ENCODE peak calls at places on chromosomes 4 and X, in five cellular contexts. P, K, C, F and E are unnamed samples.

GRCh38 chr4:98996056-98996941 is 778 bp downstream of the METAP1 start:
- DNase-seq in P (no peak), C (peak; percentile 52), K (peak; percentile 40), F (peak; percentile 33), E (peak; percentile 45)

GRCh38 chr4:177508662-177509061 is 66.4 kb upstream of the AGA start:
- DNase-seq in C (no peak), P (no peak), K (no peak), F (no peak), E (no peak)

GRCh38 chrX:129544780-129545179 is 4.7 kb downstream of the OCRL start:
- DNase-seq in F (no peak), K (no peak), P (no peak), C (no peak), E (no peak)

GRCh38 chr4:6644792-6645530 is 4.5 kb downstream of the MRFAP1 start:
- DNase-seq in P (no peak), C (no peak), F (no peak), K (no peak), E (no peak)

GRCh38 chrX:2696698-2697215 is 5.7 kb downstream of the CD99 start:
- DNase-seq in K (peak; percentile 92), P (no peak), C (peak; percentile 94), F (peak; percentile 77), E (peak; percentile 83)

GRCh38 chr4:56211202-56211601 is 176.1 kb downstream of the AASDH start:
- DNase-seq in P (no peak), K (no peak), C (no peak), F (no peak), E (no peak)

GRCh38 chr4:153781717-153782416 is 7.0 kb downstream of the SFRP2 start:
- DNase-seq in F (no peak), P (no peak), K (no peak), C (no peak), E (no peak)

GRCh38 chr4:152258804-152259708 is 276.8 kb downstream of the FBXW7 start:
- DNase-seq in F (no peak), C (peak; percentile 49), K (peak; percentile 54), P (no peak), E (no peak)

GRCh38 chrX:109374276-109374960 is 107.5 kb downstream of the GUCY2F start:
- DNase-seq in K (no peak), F (no peak), P (no peak), C (peak; percentile 2), E (no peak)

GRCh38 chr4:184793735-184794355 is 31.9 kb downstream of the ACSL1 start:
- DNase-seq in F (no peak), P (no peak), K (no peak), C (no peak), E (no peak)

GRCh38 chr4:177640864-177641263 is 198.6 kb upstream of the AGA start:
- DNase-seq in P (no peak), K (no peak), F (no peak), C (no peak), E (no peak)

GRCh38 chr4:109728385-109728784 is 1.5 kb downstream of the PLA2G12A start:
- DNase-seq in K (no peak), C (no peak), F (no peak), P (no peak), E (no peak)

GRCh38 chr4:128385683-128386304 is 98.2 kb upstream of the PGRMC2 start:
- DNase-seq in P (no peak), K (peak; percentile 66), C (peak; percentile 60), F (peak; percentile 12), E (no peak)

GRCh38 chrX:118726887-118727685 is at the start of gene IL13RA1:
- DNase-seq in F (peak; percentile 69), K (peak; percentile 84), C (peak; percentile 85), P (peak; percentile 31), E (no peak)

GRCh38 chr4:184355111-184355604 is 119.2 kb downstream of the IRF2 start:
- DNase-seq in K (peak; percentile 89), P (no peak), C (peak; percentile 94), F (peak; percentile 66), E (peak; percentile 63)

GRCh38 chr4:183541081-183542045 is 36.5 kb downstream of the ING2 start:
- DNase-seq in K (no peak), C (no peak), F (no peak), P (no peak), E (no peak)